ENCODE peak calls at places on chromosomes 6 and 20, in five cellular contexts. K is astrocyte of the cerebellum, H is HT1080, Z is H9, Q is sciatic nerve. S is an unnamed sample.

GRCh38 chr6:151757506-151757955 is 50.0 kb upstream of the ESR1 start:
- DNase-seq in K (no peak), H (no peak), Z (no peak), Q (no peak), S (peak; percentile 19)

GRCh38 chr20:53914091-53914860 is 156.1 kb downstream of the BCAS1 start:
- DNase-seq in K (no peak), H (no peak), Z (no peak), Q (no peak), S (no peak)

GRCh38 chr6:125491860-125492617 is 190.3 kb upstream of the HDDC2 start:
- DNase-seq in K (no peak), H (no peak), Z (no peak), Q (no peak), S (no peak)

GRCh38 chr6:145151624-145152023 is 583.7 kb downstream of the EPM2A start:
- DNase-seq in K (peak; percentile 38), H (no peak), Z (no peak), Q (no peak), S (no peak)

GRCh38 chr20:61719691-61720347 is 345.9 kb downstream of the TAF4 start:
- DNase-seq in K (no peak), H (peak; percentile 29), Z (no peak), Q (no peak), S (peak; percentile 58)

GRCh38 chr6:41502607-41503434 is 43.4 kb upstream of the FOXP4 start:
- DNase-seq in K (no peak), H (no peak), Z (peak; percentile 69), Q (peak; percentile 82), S (no peak)

GRCh38 chr6:14464049-14464448 is 346.5 kb downstream of the CD83 start:
- DNase-seq in K (no peak), H (peak; percentile 21), Z (peak; percentile 52), Q (no peak), S (no peak)

GRCh38 chr6:82017316-82017715 is 230.2 kb downstream of the IBTK start:
- DNase-seq in K (no peak), H (peak; percentile 88), Z (peak; percentile 45), Q (no peak), S (no peak)

GRCh38 chr20:22567944-22568871 is 16.2 kb downstream of the FOXA2 start:
- DNase-seq in K (no peak), H (no peak), Z (peak; percentile 69), Q (no peak), S (no peak)

GRCh38 chr20:58870293-58871014 is 17.9 kb downstream of the GNAS start:
- DNase-seq in K (peak; percentile 38), H (peak; percentile 60), Z (peak; percentile 77), Q (peak; percentile 84), S (no peak)

GRCh38 chr20:62887147-62887859 is 25.7 kb upstream of the TCFL5 start:
- DNase-seq in K (peak; percentile 83), H (peak; percentile 97), Z (no peak), Q (no peak), S (no peak)

S was measured in activated T-helper 2 cell treated with anti-CD3 and anti-CD28 coated beads, Interferon-gamma antibody, Interleukin-2, Interleukin-4, amounts not matched to agents 10 μg/mL and 5 μg/mL and 100 μg/mL, durations not matched to agents 14 hours and 24 hours and 36 hours.